ENCODE peak calls at places on chromosome 4, in nine cellular contexts. O is progenitor cell of endocrine pancreas; R is SHP77 treated with DMSO at 0.1 percent for 48 hours; K is psoas muscle; M is stimulated activated naive B cell treated with anti-CD40 and anti-IgM and Interleukin-4, amounts not matched to agents 10 μg/mL and 1 μg/mL and 100 μg/mL, for 72 hours; L is NAMALWA; A is stimulated activated CD8-positive, alpha-beta memory T cell treated with anti-CD3 and anti-CD28 coated beads, Interleukin-4, amount 100 ng/mL, for 24 hours; N is chondrocyte; S is EL. D is an unnamed sample.

GRCh38 chr4:119184128-119184527 is 28.4 kb upstream of the USP53 start:
- DNase-seq in O (no peak), R (no peak), K (no peak), M (no peak), L (no peak), A (no peak), N (no peak), S (no peak), D (no peak)

GRCh38 chr4:25925486-25926201 is 11.6 kb downstream of the SMIM20 start:
- DNase-seq in O (no peak), R (no peak), K (no peak), M (peak; percentile 13), L (peak; percentile 62), A (peak; percentile 15), N (no peak), S (peak; percentile 23), D (peak; percentile 33)

GRCh38 chr4:93764647-93765246 is 63.8 kb upstream of the ATOH1 start:
- DNase-seq in O (no peak), R (no peak), K (no peak), M (no peak), L (peak; percentile 70), A (no peak), N (no peak), S (peak; percentile 14), D (peak; percentile 29)

GRCh38 chr4:152529880-152530279 is 6.0 kb downstream of the FBXW7 start:
- DNase-seq in O (no peak), R (no peak), K (no peak), M (no peak), L (no peak), A (no peak), N (no peak), S (no peak), D (no peak)

GRCh38 chr4:8159522-8160232 is 1.1 kb upstream of the ABLIM2 start:
- DNase-seq in O (no peak), R (no peak), K (no peak), M (no peak), L (no peak), A (no peak), N (no peak), S (no peak), D (no peak)

GRCh38 chr4:128358231-128358902 is 70.8 kb upstream of the PGRMC2 start:
- DNase-seq in O (no peak), R (no peak), K (no peak), M (no peak), L (no peak), A (no peak), N (no peak), S (peak; percentile 95), D (no peak)

GRCh38 chr4:104549736-104550135 is 55.0 kb upstream of the CXXC4 start:
- DNase-seq in O (no peak), R (no peak), K (no peak), M (no peak), L (no peak), A (no peak), N (no peak), S (no peak), D (no peak)

GRCh38 chr4:113293043-113293560 is 243.6 kb downstream of the ANK2 start:
- DNase-seq in O (no peak), R (no peak), K (no peak), M (no peak), L (no peak), A (no peak), N (no peak), S (peak; percentile 10), D (no peak)

GRCh38 chr4:7650606-7651400 is 216.1 kb upstream of the PSAPL1 start:
- DNase-seq in O (no peak), R (no peak), K (peak; percentile 45), M (no peak), L (peak; percentile 44), A (no peak), N (peak; percentile 50), S (peak; percentile 35), D (peak; percentile 28)

GRCh38 chr4:168981460-168981859 is 28.6 kb downstream of the CBR4 start:
- DNase-seq in O (no peak), R (no peak), K (no peak), M (no peak), L (no peak), A (no peak), N (no peak), S (peak; percentile 55), D (no peak)

D was measured in neural crest cell.